ENCODE peak calls at places on chromosomes 6 and 20, in ten cellular contexts. U is stimulated activated CD4-positive, alpha-beta T cell treated with anti-CD3 and anti-CD28 coated beads, Interleukin-1b, Interleukin-23, amount 100 ng/mL, for 24 hours; O is cardiac muscle cell; W is stomach; Z is cardiac fibroblast; I is activated CD4-positive, alpha-beta T cell treated with anti-CD3 and anti-CD28 coated beads, Interleukin-2, amount 50 U/mL, for 24 hours; C is DND-41; J is NCI-H1694 treated with DMSO at 0.1 percent for 48 hours; K is globus pallidus; P is lower lobe of right lung. T is an unnamed sample.

GRCh38 chr6:47238456-47238995 is 71.2 kb downstream of the TNFRSF21 start:
- DNase-seq in U (no peak), O (peak), W (no peak), Z (no peak), I (no peak), C (no peak), J (no peak), K (no peak), P (no peak), T (no peak)

GRCh38 chr6:133166706-133167105 is 74.5 kb upstream of the EYA4 start:
- DNase-seq in U (no peak), O (no peak), W (no peak), Z (no peak), I (no peak), C (no peak), J (no peak), K (no peak), P (no peak), T (no peak)

GRCh38 chr6:14126250-14126649 is 8.7 kb downstream of the CD83 start:
- DNase-seq in U (no peak), O (no peak), W (no peak), Z (no peak), I (no peak), C (no peak), J (no peak), K (no peak), P (no peak), T (no peak)

GRCh38 chr6:116511424-116512131 is at the start of gene CALHM5:
- DNase-seq in U (no peak), O (peak), W (no peak), Z (peak), I (no peak), C (no peak), J (no peak), K (peak), P (no peak), T (no peak)

GRCh38 chr6:37426945-37427510 is 6.0 kb upstream of the CMTR1 start:
- DNase-seq in U (no peak), O (no peak), W (no peak), Z (no peak), I (no peak), C (no peak), J (peak), K (no peak), P (no peak), T (no peak)

GRCh38 chr6:105726902-105727655 is 324.2 kb upstream of the PREP start:
- DNase-seq in U (no peak), O (no peak), W (no peak), Z (no peak), I (no peak), C (no peak), J (no peak), K (no peak), P (no peak), T (no peak)

GRCh38 chr6:83183082-83183828 is 9.8 kb downstream of the PGM3 start:
- DNase-seq in U (no peak), O (no peak), W (no peak), Z (peak), I (no peak), C (no peak), J (no peak), K (no peak), P (no peak), T (no peak)

GRCh38 chr6:137783640-137784198 is 83.3 kb upstream of the TNFAIP3 start:
- DNase-seq in U (no peak), O (no peak), W (no peak), Z (peak), I (no peak), C (no peak), J (no peak), K (no peak), P (no peak), T (no peak)

GRCh38 chr6:168865-169455 is 123.3 kb upstream of the DUSP22 start:
- DNase-seq in U (no peak), O (peak), W (no peak), Z (peak), I (no peak), C (no peak), J (peak), K (peak), P (no peak), T (no peak)

GRCh38 chr20:62839816-62840215 is 21.8 kb downstream of the TCFL5 start:
- DNase-seq in U (no peak), O (no peak), W (no peak), Z (no peak), I (no peak), C (no peak), J (no peak), K (no peak), P (no peak), T (no peak)

GRCh38 chr20:41050361-41051019 is 21.9 kb downstream of the TOP1 start:
- DNase-seq in U (no peak), O (peak), W (no peak), Z (peak), I (no peak), C (no peak), J (no peak), K (no peak), P (no peak), T (no peak)

GRCh38 chr6:133033263-133033662 is 207.9 kb upstream of the EYA4 start:
- DNase-seq in U (no peak), O (no peak), W (no peak), Z (no peak), I (no peak), C (no peak), J (no peak), K (no peak), P (no peak), T (no peak)

GRCh38 chr6:72788188-72788587 is 166.3 kb downstream of the KCNQ5 start:
- DNase-seq in U (no peak), O (no peak), W (no peak), Z (peak), I (no peak), C (no peak), J (no peak), K (no peak), P (no peak), T (no peak)

GRCh38 chr20:38286586-38287502 is 17.1 kb upstream of the BPI start:
- DNase-seq in U (no peak), O (no peak), W (no peak), Z (no peak), I (no peak), C (no peak), J (no peak), K (peak), P (no peak), T (no peak)

GRCh38 chr6:143536461-143536865 is 24.9 kb upstream of the FUCA2 start:
- DNase-seq in U (no peak), O (no peak), W (peak), Z (peak), I (no peak), C (peak), J (no peak), K (no peak), P (peak), T (no peak)

GRCh38 chr6:3643921-3644320 is 107.6 kb downstream of the PXDC1 start:
- DNase-seq in U (no peak), O (no peak), W (no peak), Z (no peak), I (no peak), C (no peak), J (no peak), K (no peak), P (no peak), T (no peak)

GRCh38 chr6:4208158-4208557 is 72.8 kb upstream of the ECI2 start:
- DNase-seq in U (no peak), O (peak), W (no peak), Z (no peak), I (no peak), C (no peak), J (no peak), K (no peak), P (no peak), T (no peak)

GRCh38 chr20:56706867-56707360 is 77.8 kb downstream of the TFAP2C start:
- DNase-seq in U (no peak), O (no peak), W (no peak), Z (no peak), I (no peak), C (no peak), J (no peak), K (no peak), P (no peak), T (no peak)

GRCh38 chr6:34247481-34248197 is 1.2 kb downstream of the SMIM29 start:
- DNase-seq in U (no peak), O (no peak), W (no peak), Z (no peak), I (no peak), C (no peak), J (no peak), K (no peak), P (peak), T (no peak)

GRCh38 chr6:25889877-25890853 is 16.1 kb upstream of the SLC17A3 start:
- DNase-seq in U (no peak), O (peak), W (no peak), Z (peak), I (peak), C (peak), J (peak), K (peak), P (no peak), T (peak)

GRCh38 chr6:146146836-146147235 is 118.0 kb downstream of the GRM1 start:
- DNase-seq in U (no peak), O (no peak), W (no peak), Z (no peak), I (no peak), C (no peak), J (no peak), K (no peak), P (no peak), T (no peak)

GRCh38 chr6:149806127-149806526 is 56.6 kb downstream of the PCMT1 start:
- DNase-seq in U (no peak), O (no peak), W (no peak), Z (no peak), I (no peak), C (peak), J (no peak), K (no peak), P (no peak), T (no peak)

GRCh38 chr6:112434896-112435295 is 87.8 kb downstream of the RFPL4B start:
- DNase-seq in U (no peak), O (peak), W (no peak), Z (no peak), I (no peak), C (no peak), J (no peak), K (no peak), P (no peak), T (no peak)

GRCh38 chr6:160439751-160440150 is 91.6 kb downstream of the SLC22A3 start:
- DNase-seq in U (no peak), O (no peak), W (no peak), Z (no peak), I (no peak), C (no peak), J (no peak), K (peak), P (no peak), T (no peak)

GRCh38 chr20:20407891-20408805 is 40.2 kb downstream of the INSM1 start:
- DNase-seq in U (no peak), O (no peak), W (no peak), Z (peak), I (no peak), C (no peak), J (peak), K (peak), P (no peak), T (no peak)